ENCODE peak calls at places on chromosomes 5 and 9, in seven cellular contexts. Z is GM13977, S is sciatic nerve, Y is fibroblast of pulmonary artery, H is NCI-H1436, J is NAMALWA, A is ACHN. B is an unnamed sample.

GRCh38 chr5:32276173-32276853 is 36.4 kb downstream of the MTMR12 start:
- DNase-seq in A (no peak), S (no peak), J (peak; percentile 72), H (no peak), Z (peak; percentile 48), Y (peak; percentile 78), B (no peak)

GRCh38 chr9:6870650-6871477 is 113.1 kb downstream of the KDM4C start:
- DNase-seq in A (no peak), Z (no peak), J (no peak), S (no peak), Y (no peak), H (no peak), B (no peak)

GRCh38 chr5:124102491-124102890 is 590.5 kb downstream of the CSNK1G3 start:
- DNase-seq in J (no peak), Z (no peak), Y (peak; percentile 40), H (no peak), A (no peak), S (no peak), B (no peak)

GRCh38 chr9:129835860-129836223 is 584 bp downstream of the USP20 start:
- DNase-seq in H (no peak), J (peak; percentile 42), Z (no peak), A (no peak), S (no peak), Y (no peak), B (no peak)

GRCh38 chr5:159965031-159965837 is 43.7 kb upstream of the TTC1 start:
- DNase-seq in A (peak; percentile 42), Z (no peak), S (peak; percentile 67), H (peak; percentile 37), J (peak; percentile 59), Y (peak; percentile 75), B (no peak)

GRCh38 chr9:27339661-27340295 is 42.8 kb upstream of the EQTN start:
- DNase-seq in Y (no peak), J (no peak), H (no peak), Z (no peak), A (no peak), S (no peak), B (no peak)

GRCh38 chr5:132748522-132749000 is 1.3 kb downstream of the CCNI2 start:
- DNase-seq in S (no peak), J (no peak), A (no peak), Y (no peak), H (no peak), Z (peak; percentile 18), B (no peak)

GRCh38 chr9:30235564-30235963 is 2148.9 kb upstream of the ACO1 start:
- DNase-seq in A (no peak), Z (no peak), J (no peak), S (no peak), Y (no peak), H (no peak), B (no peak)

GRCh38 chr5:65867509-65868195 is 58.7 kb upstream of the ERBIN start:
- DNase-seq in H (no peak), Y (no peak), S (no peak), Z (no peak), J (no peak), A (no peak), B (no peak)

GRCh38 chr9:98081477-98082219 is 25.1 kb downstream of the NANS start:
- DNase-seq in A (peak; percentile 27), S (no peak), Y (peak; percentile 31), Z (no peak), J (no peak), H (no peak), B (no peak)

GRCh38 chr5:108681079-108681921 is 66.4 kb upstream of the FER start:
- DNase-seq in Z (peak; percentile 71), Y (peak; percentile 91), A (peak; percentile 60), J (peak; percentile 86), H (no peak), S (no peak), B (peak; percentile 14)

GRCh38 chr9:36956908-36957307 is 77.2 kb downstream of the PAX5 start:
- DNase-seq in A (no peak), H (no peak), Y (no peak), Z (no peak), J (no peak), S (no peak), B (no peak)

GRCh38 chr9:97299809-97300414 is 7.5 kb upstream of the CCDC180 start:
- DNase-seq in H (no peak), Y (no peak), S (no peak), Z (peak; percentile 65), J (no peak), A (no peak), B (no peak)

GRCh38 chr5:116766470-116766947 is 191.9 kb upstream of the SEMA6A start:
- DNase-seq in H (no peak), Z (peak; percentile 50), Y (peak; percentile 94), J (no peak), S (no peak), A (peak; percentile 70), B (peak; percentile 18)

GRCh38 chr5:139880416-139881144 is 85.0 kb downstream of the PSD2 start:
- DNase-seq in A (no peak), S (no peak), Y (no peak), J (no peak), Z (no peak), H (no peak), B (no peak)

GRCh38 chr5:79086116-79086515 is 16.5 kb downstream of the BHMT2 start:
- DNase-seq in J (no peak), A (no peak), Z (no peak), Y (no peak), H (no peak), S (no peak), B (no peak)

GRCh38 chr5:78776637-78777036 is 128.1 kb upstream of the LHFPL2 start:
- DNase-seq in A (no peak), Y (no peak), S (no peak), Z (no peak), H (no peak), J (no peak), B (no peak)

GRCh38 chr5:150987746-150988145 is 32.6 kb upstream of the GPX3 start:
- DNase-seq in J (no peak), Y (no peak), H (no peak), A (no peak), S (no peak), Z (no peak), B (no peak)

GRCh38 chr9:127741831-127742434 is 6.8 kb upstream of the TOR2A start:
- DNase-seq in S (peak; percentile 76), J (no peak), A (peak; percentile 27), Y (no peak), Z (no peak), H (no peak), B (no peak)

GRCh38 chr5:65927497-65928340 is 1.3 kb downstream of the ERBIN start:
- DNase-seq in H (no peak), S (no peak), A (peak; percentile 61), Z (peak; percentile 67), Y (peak; percentile 70), J (peak; percentile 86), B (no peak)

GRCh38 chr5:74864823-74865222 is 1.4 kb downstream of the FAM169A start:
- DNase-seq in A (no peak), H (no peak), S (no peak), Z (no peak), J (no peak), Y (no peak), B (no peak)

GRCh38 chr5:137636846-137637515 is 98.9 kb downstream of the KLHL3 start:
- DNase-seq in S (no peak), A (no peak), Y (peak; percentile 61), J (no peak), Z (no peak), H (no peak), B (no peak)

GRCh38 chr9:28999806-29000205 is 1426.5 kb upstream of the C9orf72 start:
- DNase-seq in Y (peak; percentile 42), H (no peak), A (no peak), Z (no peak), S (no peak), J (no peak), B (no peak)

GRCh38 chr5:168282120-168282519 is 9.3 kb upstream of the WWC1 start:
- DNase-seq in Z (no peak), A (no peak), Y (peak; percentile 80), S (no peak), H (no peak), J (no peak), B (no peak)

B was measured in anterior cingulate cortex.